ENCODE peak calls at places on chromosomes 6 and 20, in four cellular contexts. One of them, this sample, is unnamed.

GRCh38 chr6:108452725-108453195 is 108.0 kb upstream of the FOXO3 start:
- DNase-seq in activated CD8-positive, alpha-beta memory T cell treated with anti-CD3 and anti-CD28 coated beads, Interleukin-2, amount 50 U/mL, for 4 hours: no peak
- DNase-seq in amniotic stem cell: no peak
- DNase-seq in activated T-cell treated with anti-CD3 and anti-CD28 coated beads for 4 hours: no peak
- DNase-seq in this sample: no peak

GRCh38 chr20:38842558-38842981 is 37.1 kb downstream of the PPP1R16B start:
- DNase-seq in activated CD8-positive, alpha-beta memory T cell treated with anti-CD3 and anti-CD28 coated beads, Interleukin-2, amount 50 U/mL, for 4 hours: peak
- DNase-seq in amniotic stem cell: no peak
- DNase-seq in activated T-cell treated with anti-CD3 and anti-CD28 coated beads for 4 hours: peak
- DNase-seq in this sample: no peak

GRCh38 chr20:18728867-18729224 is 84.7 kb upstream of the SCP2D1 start:
- DNase-seq in activated CD8-positive, alpha-beta memory T cell treated with anti-CD3 and anti-CD28 coated beads, Interleukin-2, amount 50 U/mL, for 4 hours: no peak
- DNase-seq in amniotic stem cell: no peak
- DNase-seq in activated T-cell treated with anti-CD3 and anti-CD28 coated beads for 4 hours: no peak
- DNase-seq in this sample: no peak

GRCh38 chr6:5471044-5471443 is 209.7 kb downstream of the FARS2 start:
- DNase-seq in activated CD8-positive, alpha-beta memory T cell treated with anti-CD3 and anti-CD28 coated beads, Interleukin-2, amount 50 U/mL, for 4 hours: peak
- DNase-seq in amniotic stem cell: peak
- DNase-seq in activated T-cell treated with anti-CD3 and anti-CD28 coated beads for 4 hours: peak
- DNase-seq in this sample: peak

GRCh38 chr6:6545616-6546317 is 42.8 kb upstream of the LY86 start:
- DNase-seq in activated CD8-positive, alpha-beta memory T cell treated with anti-CD3 and anti-CD28 coated beads, Interleukin-2, amount 50 U/mL, for 4 hours: no peak
- DNase-seq in amniotic stem cell: no peak
- DNase-seq in activated T-cell treated with anti-CD3 and anti-CD28 coated beads for 4 hours: no peak
- DNase-seq in this sample: no peak

GRCh38 chr6:4403828-4404227 is 268.5 kb upstream of the ECI2 start:
- DNase-seq in activated CD8-positive, alpha-beta memory T cell treated with anti-CD3 and anti-CD28 coated beads, Interleukin-2, amount 50 U/mL, for 4 hours: no peak
- DNase-seq in amniotic stem cell: no peak
- DNase-seq in activated T-cell treated with anti-CD3 and anti-CD28 coated beads for 4 hours: no peak
- DNase-seq in this sample: no peak

GRCh38 chr20:4795394-4795793 is 73.7 kb downstream of the PRND start:
- DNase-seq in activated CD8-positive, alpha-beta memory T cell treated with anti-CD3 and anti-CD28 coated beads, Interleukin-2, amount 50 U/mL, for 4 hours: peak
- DNase-seq in amniotic stem cell: peak
- DNase-seq in activated T-cell treated with anti-CD3 and anti-CD28 coated beads for 4 hours: peak
- DNase-seq in this sample: no peak

GRCh38 chr20:57482796-57483195 is 42.1 kb downstream of the CTCFL start:
- DNase-seq in activated CD8-positive, alpha-beta memory T cell treated with anti-CD3 and anti-CD28 coated beads, Interleukin-2, amount 50 U/mL, for 4 hours: no peak
- DNase-seq in amniotic stem cell: no peak
- DNase-seq in activated T-cell treated with anti-CD3 and anti-CD28 coated beads for 4 hours: no peak
- DNase-seq in this sample: no peak

GRCh38 chr6:71190809-71191208 is 97.8 kb upstream of the OGFRL1 start:
- DNase-seq in activated CD8-positive, alpha-beta memory T cell treated with anti-CD3 and anti-CD28 coated beads, Interleukin-2, amount 50 U/mL, for 4 hours: no peak
- DNase-seq in amniotic stem cell: peak
- DNase-seq in activated T-cell treated with anti-CD3 and anti-CD28 coated beads for 4 hours: no peak
- DNase-seq in this sample: peak

GRCh38 chr6:75402296-75402695 is 91.3 kb downstream of the FILIP1 start:
- DNase-seq in activated CD8-positive, alpha-beta memory T cell treated with anti-CD3 and anti-CD28 coated beads, Interleukin-2, amount 50 U/mL, for 4 hours: no peak
- DNase-seq in amniotic stem cell: peak
- DNase-seq in activated T-cell treated with anti-CD3 and anti-CD28 coated beads for 4 hours: no peak
- DNase-seq in this sample: peak

GRCh38 chr6:154932562-154933027 is 62.5 kb upstream of the TIAM2 start:
- DNase-seq in activated CD8-positive, alpha-beta memory T cell treated with anti-CD3 and anti-CD28 coated beads, Interleukin-2, amount 50 U/mL, for 4 hours: no peak
- DNase-seq in amniotic stem cell: no peak
- DNase-seq in activated T-cell treated with anti-CD3 and anti-CD28 coated beads for 4 hours: no peak
- DNase-seq in this sample: peak

GRCh38 chr6:2518029-2518428 is 232.7 kb downstream of the MYLK4 start:
- DNase-seq in activated CD8-positive, alpha-beta memory T cell treated with anti-CD3 and anti-CD28 coated beads, Interleukin-2, amount 50 U/mL, for 4 hours: no peak
- DNase-seq in amniotic stem cell: no peak
- DNase-seq in activated T-cell treated with anti-CD3 and anti-CD28 coated beads for 4 hours: no peak
- DNase-seq in this sample: peak

GRCh38 chr20:44728835-44729342 is 13.7 kb downstream of the CCN5 start:
- DNase-seq in activated CD8-positive, alpha-beta memory T cell treated with anti-CD3 and anti-CD28 coated beads, Interleukin-2, amount 50 U/mL, for 4 hours: no peak
- DNase-seq in amniotic stem cell: peak
- DNase-seq in activated T-cell treated with anti-CD3 and anti-CD28 coated beads for 4 hours: no peak
- DNase-seq in this sample: peak

GRCh38 chr20:41005361-41005729 is 23.3 kb upstream of the TOP1 start:
- DNase-seq in activated CD8-positive, alpha-beta memory T cell treated with anti-CD3 and anti-CD28 coated beads, Interleukin-2, amount 50 U/mL, for 4 hours: no peak
- DNase-seq in amniotic stem cell: peak
- DNase-seq in activated T-cell treated with anti-CD3 and anti-CD28 coated beads for 4 hours: no peak
- DNase-seq in this sample: peak

GRCh38 chr6:41505084-41506049 is 40.8 kb upstream of the FOXP4 start:
- DNase-seq in activated CD8-positive, alpha-beta memory T cell treated with anti-CD3 and anti-CD28 coated beads, Interleukin-2, amount 50 U/mL, for 4 hours: no peak
- DNase-seq in amniotic stem cell: no peak
- DNase-seq in activated T-cell treated with anti-CD3 and anti-CD28 coated beads for 4 hours: no peak
- DNase-seq in this sample: no peak

GRCh38 chr6:148624025-148624424 is 122.8 kb upstream of the UST start:
- DNase-seq in activated CD8-positive, alpha-beta memory T cell treated with anti-CD3 and anti-CD28 coated beads, Interleukin-2, amount 50 U/mL, for 4 hours: no peak
- DNase-seq in amniotic stem cell: no peak
- DNase-seq in activated T-cell treated with anti-CD3 and anti-CD28 coated beads for 4 hours: no peak
- DNase-seq in this sample: no peak

GRCh38 chr6:31180500-31180899 is 10.0 kb upstream of the POU5F1 start:
- DNase-seq in activated CD8-positive, alpha-beta memory T cell treated with anti-CD3 and anti-CD28 coated beads, Interleukin-2, amount 50 U/mL, for 4 hours: peak
- DNase-seq in amniotic stem cell: no peak
- DNase-seq in activated T-cell treated with anti-CD3 and anti-CD28 coated beads for 4 hours: peak
- DNase-seq in this sample: no peak

GRCh38 chr6:37058084-37058586 is 52.7 kb downstream of the FGD2 start:
- DNase-seq in activated CD8-positive, alpha-beta memory T cell treated with anti-CD3 and anti-CD28 coated beads, Interleukin-2, amount 50 U/mL, for 4 hours: no peak
- DNase-seq in amniotic stem cell: no peak
- DNase-seq in activated T-cell treated with anti-CD3 and anti-CD28 coated beads for 4 hours: no peak
- DNase-seq in this sample: no peak

GRCh38 chr6:68728580-68728979 is 93.5 kb downstream of the ADGRB3 start:
- DNase-seq in activated CD8-positive, alpha-beta memory T cell treated with anti-CD3 and anti-CD28 coated beads, Interleukin-2, amount 50 U/mL, for 4 hours: no peak
- DNase-seq in amniotic stem cell: no peak
- DNase-seq in activated T-cell treated with anti-CD3 and anti-CD28 coated beads for 4 hours: no peak
- DNase-seq in this sample: no peak

GRCh38 chr6:151325075-151326050 is 66.0 kb downstream of the ZBTB2 start:
- DNase-seq in activated CD8-positive, alpha-beta memory T cell treated with anti-CD3 and anti-CD28 coated beads, Interleukin-2, amount 50 U/mL, for 4 hours: peak
- DNase-seq in amniotic stem cell: peak
- DNase-seq in activated T-cell treated with anti-CD3 and anti-CD28 coated beads for 4 hours: no peak
- DNase-seq in this sample: peak

GRCh38 chr20:63976980-63977391 is 2.5 kb downstream of the SAMD10 start:
- DNase-seq in activated CD8-positive, alpha-beta memory T cell treated with anti-CD3 and anti-CD28 coated beads, Interleukin-2, amount 50 U/mL, for 4 hours: no peak
- DNase-seq in amniotic stem cell: no peak
- DNase-seq in activated T-cell treated with anti-CD3 and anti-CD28 coated beads for 4 hours: no peak
- DNase-seq in this sample: no peak

GRCh38 chr20:12535316-12535715 is 473.5 kb upstream of the SPTLC3 start:
- DNase-seq in activated CD8-positive, alpha-beta memory T cell treated with anti-CD3 and anti-CD28 coated beads, Interleukin-2, amount 50 U/mL, for 4 hours: no peak
- DNase-seq in amniotic stem cell: no peak
- DNase-seq in activated T-cell treated with anti-CD3 and anti-CD28 coated beads for 4 hours: no peak
- DNase-seq in this sample: no peak

GRCh38 chr6:42295181-42295580 is 77.5 kb upstream of the MRPS10 start:
- DNase-seq in activated CD8-positive, alpha-beta memory T cell treated with anti-CD3 and anti-CD28 coated beads, Interleukin-2, amount 50 U/mL, for 4 hours: no peak
- DNase-seq in amniotic stem cell: no peak
- DNase-seq in activated T-cell treated with anti-CD3 and anti-CD28 coated beads for 4 hours: no peak
- DNase-seq in this sample: no peak

GRCh38 chr6:53326372-53327016 is 22.3 kb downstream of the ELOVL5 start:
- DNase-seq in activated CD8-positive, alpha-beta memory T cell treated with anti-CD3 and anti-CD28 coated beads, Interleukin-2, amount 50 U/mL, for 4 hours: no peak
- DNase-seq in amniotic stem cell: peak
- DNase-seq in activated T-cell treated with anti-CD3 and anti-CD28 coated beads for 4 hours: no peak
- DNase-seq in this sample: peak

GRCh38 chr6:39157511-39157910 is 42.5 kb upstream of the SAYSD1 start:
- DNase-seq in activated CD8-positive, alpha-beta memory T cell treated with anti-CD3 and anti-CD28 coated beads, Interleukin-2, amount 50 U/mL, for 4 hours: no peak
- DNase-seq in amniotic stem cell: no peak
- DNase-seq in activated T-cell treated with anti-CD3 and anti-CD28 coated beads for 4 hours: no peak
- DNase-seq in this sample: no peak

GRCh38 chr20:47392015-47392720 is 35.7 kb upstream of the ZMYND8 start:
- DNase-seq in activated CD8-positive, alpha-beta memory T cell treated with anti-CD3 and anti-CD28 coated beads, Interleukin-2, amount 50 U/mL, for 4 hours: no peak
- DNase-seq in amniotic stem cell: peak
- DNase-seq in activated T-cell treated with anti-CD3 and anti-CD28 coated beads for 4 hours: no peak
- DNase-seq in this sample: peak

GRCh38 chr6:144314003-144314485 is 28.9 kb downstream of the UTRN start:
- DNase-seq in activated CD8-positive, alpha-beta memory T cell treated with anti-CD3 and anti-CD28 coated beads, Interleukin-2, amount 50 U/mL, for 4 hours: no peak
- DNase-seq in amniotic stem cell: no peak
- DNase-seq in activated T-cell treated with anti-CD3 and anti-CD28 coated beads for 4 hours: no peak
- DNase-seq in this sample: peak

GRCh38 chr6:144379356-144379755 is 94.2 kb downstream of the UTRN start:
- DNase-seq in activated CD8-positive, alpha-beta memory T cell treated with anti-CD3 and anti-CD28 coated beads, Interleukin-2, amount 50 U/mL, for 4 hours: no peak
- DNase-seq in amniotic stem cell: no peak
- DNase-seq in activated T-cell treated with anti-CD3 and anti-CD28 coated beads for 4 hours: no peak
- DNase-seq in this sample: no peak

GRCh38 chr20:50744143-50744792 is 12.9 kb downstream of the PARD6B start:
- DNase-seq in activated CD8-positive, alpha-beta memory T cell treated with anti-CD3 and anti-CD28 coated beads, Interleukin-2, amount 50 U/mL, for 4 hours: no peak
- DNase-seq in amniotic stem cell: peak
- DNase-seq in activated T-cell treated with anti-CD3 and anti-CD28 coated beads for 4 hours: no peak
- DNase-seq in this sample: peak

GRCh38 chr6:156425374-156425773 is 351.8 kb upstream of the ARID1B start:
- DNase-seq in activated CD8-positive, alpha-beta memory T cell treated with anti-CD3 and anti-CD28 coated beads, Interleukin-2, amount 50 U/mL, for 4 hours: no peak
- DNase-seq in amniotic stem cell: peak
- DNase-seq in activated T-cell treated with anti-CD3 and anti-CD28 coated beads for 4 hours: no peak
- DNase-seq in this sample: no peak

GRCh38 chr6:72788188-72788587 is 166.3 kb downstream of the KCNQ5 start:
- DNase-seq in activated CD8-positive, alpha-beta memory T cell treated with anti-CD3 and anti-CD28 coated beads, Interleukin-2, amount 50 U/mL, for 4 hours: no peak
- DNase-seq in amniotic stem cell: peak
- DNase-seq in activated T-cell treated with anti-CD3 and anti-CD28 coated beads for 4 hours: no peak
- DNase-seq in this sample: no peak

GRCh38 chr20:50513169-50514034 is 3.2 kb downstream of the PTPN1 start:
- DNase-seq in activated CD8-positive, alpha-beta memory T cell treated with anti-CD3 and anti-CD28 coated beads, Interleukin-2, amount 50 U/mL, for 4 hours: no peak
- DNase-seq in amniotic stem cell: no peak
- DNase-seq in activated T-cell treated with anti-CD3 and anti-CD28 coated beads for 4 hours: no peak
- DNase-seq in this sample: peak

GRCh38 chr6:86706449-86706848 is 230.9 kb upstream of the HTR1E start:
- DNase-seq in activated CD8-positive, alpha-beta memory T cell treated with anti-CD3 and anti-CD28 coated beads, Interleukin-2, amount 50 U/mL, for 4 hours: no peak
- DNase-seq in amniotic stem cell: no peak
- DNase-seq in activated T-cell treated with anti-CD3 and anti-CD28 coated beads for 4 hours: no peak
- DNase-seq in this sample: peak

GRCh38 chr20:32251470-32251869 is 26.0 kb upstream of the KIF3B start:
- DNase-seq in activated CD8-positive, alpha-beta memory T cell treated with anti-CD3 and anti-CD28 coated beads, Interleukin-2, amount 50 U/mL, for 4 hours: no peak
- DNase-seq in amniotic stem cell: no peak
- DNase-seq in activated T-cell treated with anti-CD3 and anti-CD28 coated beads for 4 hours: no peak
- DNase-seq in this sample: no peak

GRCh38 chr6:137291441-137291840 is 72.3 kb upstream of the IFNGR1 start:
- DNase-seq in activated CD8-positive, alpha-beta memory T cell treated with anti-CD3 and anti-CD28 coated beads, Interleukin-2, amount 50 U/mL, for 4 hours: no peak
- DNase-seq in amniotic stem cell: no peak
- DNase-seq in activated T-cell treated with anti-CD3 and anti-CD28 coated beads for 4 hours: no peak
- DNase-seq in this sample: no peak